ENCODE peak calls at places on chromosomes 2 and 18, in eight cellular contexts. One of them, this sample, is unnamed.

GRCh38 chr2:209610631-209611030 is 161.0 kb upstream of the UNC80 start:
- DNase-seq in adrenal gland: no peak
- DNase-seq in transverse colon: no peak
- DNase-seq in tibial artery: no peak
- DNase-seq in HL-60: no peak
- DNase-seq in fibroblast of lung: no peak
- DNase-seq in right atrium auricular region: no peak
- DNase-seq in lower lobe of right lung: no peak
- DNase-seq in this sample: no peak

GRCh38 chr2:26727641-26728561 is 35.4 kb downstream of the KCNK3 start:
- DNase-seq in adrenal gland: no peak
- DNase-seq in lower lobe of right lung: no peak
- DNase-seq in HL-60: no peak
- DNase-seq in transverse colon: no peak
- DNase-seq in fibroblast of lung: no peak
- DNase-seq in right atrium auricular region: no peak
- DNase-seq in tibial artery: no peak
- DNase-seq in this sample: no peak

GRCh38 chr2:20567159-20567925 is 83.6 kb downstream of the HS1BP3 start:
- DNase-seq in transverse colon: no peak
- DNase-seq in lower lobe of right lung: no peak
- DNase-seq in adrenal gland: no peak
- DNase-seq in tibial artery: peak; percentile 56
- DNase-seq in fibroblast of lung: no peak
- DNase-seq in HL-60: no peak
- DNase-seq in right atrium auricular region: no peak
- DNase-seq in this sample: no peak

GRCh38 chr2:132645943-132646804 is 23.8 kb downstream of the LYPD1 start:
- DNase-seq in HL-60: peak; percentile 82
- DNase-seq in transverse colon: no peak
- DNase-seq in adrenal gland: no peak
- DNase-seq in right atrium auricular region: no peak
- DNase-seq in lower lobe of right lung: no peak
- DNase-seq in tibial artery: no peak
- DNase-seq in fibroblast of lung: no peak
- DNase-seq in this sample: no peak

GRCh38 chr2:160932960-160933359 is 227.3 kb upstream of the TANK start:
- DNase-seq in adrenal gland: no peak
- DNase-seq in fibroblast of lung: no peak
- DNase-seq in transverse colon: no peak
- DNase-seq in HL-60: no peak
- DNase-seq in tibial artery: no peak
- DNase-seq in lower lobe of right lung: no peak
- DNase-seq in right atrium auricular region: no peak
- DNase-seq in this sample: no peak

GRCh38 chr2:29033172-29033571 is 41.2 kb downstream of the PCARE start:
- DNase-seq in transverse colon: no peak
- DNase-seq in adrenal gland: no peak
- DNase-seq in lower lobe of right lung: no peak
- DNase-seq in HL-60: no peak
- DNase-seq in tibial artery: no peak
- DNase-seq in fibroblast of lung: peak; percentile 75
- DNase-seq in right atrium auricular region: no peak
- DNase-seq in this sample: no peak

GRCh38 chr18:35713545-35713944 is 132.0 kb downstream of the GALNT1 start:
- DNase-seq in lower lobe of right lung: no peak
- DNase-seq in transverse colon: no peak
- DNase-seq in right atrium auricular region: no peak
- DNase-seq in fibroblast of lung: peak; percentile 79
- DNase-seq in tibial artery: no peak
- DNase-seq in HL-60: no peak
- DNase-seq in adrenal gland: no peak
- DNase-seq in this sample: no peak

GRCh38 chr18:51051105-51051712 is 21.2 kb downstream of the SMAD4 start:
- DNase-seq in lower lobe of right lung: no peak
- DNase-seq in HL-60: peak; percentile 52
- DNase-seq in right atrium auricular region: no peak
- DNase-seq in fibroblast of lung: peak; percentile 41
- DNase-seq in transverse colon: no peak
- DNase-seq in adrenal gland: no peak
- DNase-seq in tibial artery: no peak
- DNase-seq in this sample: no peak

GRCh38 chr2:229701716-229702115 is 12.6 kb downstream of the DNER start:
- DNase-seq in fibroblast of lung: no peak
- DNase-seq in adrenal gland: peak; percentile 61
- DNase-seq in lower lobe of right lung: no peak
- DNase-seq in transverse colon: no peak
- DNase-seq in HL-60: no peak
- DNase-seq in right atrium auricular region: no peak
- DNase-seq in tibial artery: no peak
- DNase-seq in this sample: no peak

GRCh38 chr2:176139621-176140020 is 10.1 kb downstream of the HOXD8 start:
- DNase-seq in transverse colon: no peak
- DNase-seq in adrenal gland: no peak
- DNase-seq in tibial artery: no peak
- DNase-seq in right atrium auricular region: no peak
- DNase-seq in fibroblast of lung: no peak
- DNase-seq in HL-60: no peak
- DNase-seq in lower lobe of right lung: no peak
- DNase-seq in this sample: no peak

GRCh38 chr2:191189112-191189635 is 38.4 kb upstream of the STAT4 start:
- DNase-seq in transverse colon: no peak
- DNase-seq in right atrium auricular region: no peak
- DNase-seq in lower lobe of right lung: no peak
- DNase-seq in fibroblast of lung: no peak
- DNase-seq in HL-60: no peak
- DNase-seq in adrenal gland: no peak
- DNase-seq in tibial artery: no peak
- DNase-seq in this sample: no peak

GRCh38 chr2:212797484-212798205 is 259.0 kb upstream of the ERBB4 start:
- DNase-seq in right atrium auricular region: no peak
- DNase-seq in transverse colon: no peak
- DNase-seq in fibroblast of lung: peak; percentile 64
- DNase-seq in adrenal gland: no peak
- DNase-seq in lower lobe of right lung: no peak
- DNase-seq in HL-60: no peak
- DNase-seq in tibial artery: no peak
- DNase-seq in this sample: no peak

GRCh38 chr2:38778686-38779082 is 674 bp downstream of the GEMIN6 start:
- DNase-seq in HL-60: no peak
- DNase-seq in tibial artery: no peak
- DNase-seq in transverse colon: no peak
- DNase-seq in lower lobe of right lung: no peak
- DNase-seq in adrenal gland: no peak
- DNase-seq in fibroblast of lung: no peak
- DNase-seq in right atrium auricular region: no peak
- DNase-seq in this sample: no peak

GRCh38 chr2:158967731-158968395 is 577 bp upstream of the TANC1 start:
- DNase-seq in fibroblast of lung: peak; percentile 69
- DNase-seq in transverse colon: peak; percentile 52
- DNase-seq in adrenal gland: peak; percentile 55
- DNase-seq in lower lobe of right lung: no peak
- DNase-seq in right atrium auricular region: no peak
- DNase-seq in HL-60: no peak
- DNase-seq in tibial artery: peak; percentile 75
- DNase-seq in this sample: peak; percentile 83

GRCh38 chr2:221444106-221444505 is 128.0 kb downstream of the EPHA4 start:
- DNase-seq in fibroblast of lung: peak; percentile 92
- DNase-seq in transverse colon: peak; percentile 17
- DNase-seq in right atrium auricular region: no peak
- DNase-seq in HL-60: no peak
- DNase-seq in tibial artery: no peak
- DNase-seq in lower lobe of right lung: no peak
- DNase-seq in adrenal gland: peak; percentile 29
- DNase-seq in this sample: no peak

GRCh38 chr2:160952462-160952861 is 207.8 kb upstream of the TANK start:
- DNase-seq in HL-60: no peak
- DNase-seq in transverse colon: peak; percentile 20
- DNase-seq in lower lobe of right lung: peak; percentile 45
- DNase-seq in fibroblast of lung: peak; percentile 79
- DNase-seq in right atrium auricular region: no peak
- DNase-seq in adrenal gland: peak; percentile 84
- DNase-seq in tibial artery: peak; percentile 66
- DNase-seq in this sample: no peak

GRCh38 chr2:170377469-170378207 is 199.7 kb downstream of the MYO3B start:
- DNase-seq in lower lobe of right lung: no peak
- DNase-seq in fibroblast of lung: no peak
- DNase-seq in HL-60: no peak
- DNase-seq in transverse colon: peak; percentile 10
- DNase-seq in tibial artery: no peak
- DNase-seq in right atrium auricular region: no peak
- DNase-seq in adrenal gland: no peak
- DNase-seq in this sample: no peak

DNA sequence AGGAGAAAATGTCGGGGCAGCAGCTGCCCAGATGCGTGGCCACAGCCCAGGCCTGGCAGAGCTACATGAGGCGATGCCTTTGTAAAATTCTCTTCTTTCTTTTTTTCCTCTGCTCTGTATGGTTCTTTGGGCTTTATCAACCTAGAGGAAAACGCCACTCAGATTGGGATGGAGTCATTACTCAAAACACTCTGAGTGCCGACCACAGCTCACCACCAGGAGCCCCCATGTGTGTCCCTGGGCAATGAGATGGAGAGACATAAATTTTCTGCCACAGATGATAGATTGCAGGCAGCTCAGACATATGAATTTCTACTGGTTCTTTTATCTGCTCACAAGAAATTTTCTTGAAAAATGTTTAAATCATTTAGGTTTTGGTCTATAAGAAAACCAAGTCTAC is 56.0 kb downstream of the PARD6G start:
- DNase-seq in HL-60: no peak
- DNase-seq in adrenal gland: no peak
- DNase-seq in transverse colon: no peak
- DNase-seq in tibial artery: no peak
- DNase-seq in right atrium auricular region: no peak
- DNase-seq in fibroblast of lung: no peak
- DNase-seq in lower lobe of right lung: no peak
- DNase-seq in this sample: no peak
- H3K27ac ChIP-seq in HL-60: no peak overlapping the region
- H3K27ac ChIP-seq in adrenal gland: no peak overlapping the region
- H3K27ac ChIP-seq in transverse colon: no peak overlapping the region
- H3K27ac ChIP-seq in tibial artery: no peak overlapping the region
- H3K27ac ChIP-seq in right atrium auricular region: no peak overlapping the region
- H3K27ac ChIP-seq in fibroblast of lung: no peak overlapping the region
- H3K27ac ChIP-seq in lower lobe of right lung: no peak overlapping the region
- H3K27ac ChIP-seq in this sample: no peak overlapping the region

DNA sequence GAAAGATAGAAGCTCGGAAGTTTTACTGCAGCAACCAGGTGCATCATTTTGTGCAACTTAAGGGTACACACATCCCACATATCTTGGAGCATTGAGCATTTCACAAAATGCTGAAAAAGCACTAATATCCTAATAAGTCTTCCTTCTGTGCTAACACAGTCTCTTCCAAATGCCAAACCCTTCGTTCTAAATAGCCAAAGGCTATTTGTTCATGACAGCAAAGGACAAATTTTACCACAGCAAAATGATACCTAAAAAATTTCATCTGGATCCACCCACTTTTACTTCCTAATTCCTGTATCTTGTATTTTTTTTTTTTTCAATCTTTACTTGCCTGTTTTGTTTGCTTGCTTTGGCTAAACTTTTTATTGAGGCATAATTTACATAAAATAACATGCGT is 435.0 kb downstream of the RND3 start:
- DNase-seq in lower lobe of right lung: no peak
- DNase-seq in right atrium auricular region: no peak
- DNase-seq in adrenal gland: no peak
- DNase-seq in fibroblast of lung: no peak
- DNase-seq in HL-60: no peak
- DNase-seq in tibial artery: no peak
- DNase-seq in transverse colon: no peak
- DNase-seq in this sample: no peak
- TF ChIP-seq CTCF in lower lobe of right lung: no peak
- TF ChIP-seq CTCF in right atrium auricular region: no peak
- TF ChIP-seq CTCF in adrenal gland: no peak
- TF ChIP-seq CTCF in fibroblast of lung: no peak
- TF ChIP-seq CTCF in HL-60: no peak
- TF ChIP-seq CTCF in tibial artery: no peak
- TF ChIP-seq CTCF in transverse colon: no peak
- TF ChIP-seq CTCF in this sample: no peak

GRCh38 chr2:75406138-75406537 is 154.6 kb downstream of the EVA1A start:
- DNase-seq in right atrium auricular region: no peak
- DNase-seq in transverse colon: no peak
- DNase-seq in HL-60: no peak
- DNase-seq in fibroblast of lung: no peak
- DNase-seq in lower lobe of right lung: no peak
- DNase-seq in adrenal gland: no peak
- DNase-seq in tibial artery: no peak
- DNase-seq in this sample: no peak

GRCh38 chr2:75407038-75407530 is 153.7 kb downstream of the EVA1A start:
- DNase-seq in transverse colon: no peak
- DNase-seq in tibial artery: no peak
- DNase-seq in right atrium auricular region: no peak
- DNase-seq in fibroblast of lung: no peak
- DNase-seq in HL-60: no peak
- DNase-seq in lower lobe of right lung: no peak
- DNase-seq in adrenal gland: no peak
- DNase-seq in this sample: no peak

GRCh38 chr2:75410702-75411101 is 150.0 kb downstream of the EVA1A start:
- DNase-seq in lower lobe of right lung: no peak
- DNase-seq in tibial artery: no peak
- DNase-seq in HL-60: no peak
- DNase-seq in adrenal gland: no peak
- DNase-seq in fibroblast of lung: no peak
- DNase-seq in transverse colon: no peak
- DNase-seq in right atrium auricular region: no peak
- DNase-seq in this sample: no peak

GRCh38 chr2:75403991-75404428 is 156.7 kb downstream of the EVA1A start:
- DNase-seq in right atrium auricular region: no peak
- DNase-seq in lower lobe of right lung: no peak
- DNase-seq in HL-60: peak; percentile 17
- DNase-seq in tibial artery: no peak
- DNase-seq in transverse colon: no peak
- DNase-seq in fibroblast of lung: peak; percentile 41
- DNase-seq in adrenal gland: no peak
- DNase-seq in this sample: no peak

DNA sequence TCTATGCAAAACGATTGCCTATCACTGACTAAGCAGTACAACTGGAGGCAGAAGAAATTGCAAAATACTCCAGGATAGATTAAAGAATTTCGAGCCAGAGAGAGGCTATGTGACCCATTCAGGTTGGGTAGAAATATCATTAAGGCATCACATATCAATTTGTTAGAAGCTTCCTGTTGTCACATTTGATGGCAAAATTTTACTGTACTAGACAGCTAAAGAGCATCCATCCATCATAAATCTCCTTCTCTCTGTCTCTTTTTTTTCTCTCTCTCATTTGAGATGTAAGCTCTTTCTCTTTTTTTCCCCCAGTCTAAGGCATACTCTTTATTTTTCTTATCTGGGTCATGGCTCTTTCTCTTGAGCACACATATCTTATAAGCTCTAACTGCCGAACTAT is 155.7 kb downstream of the EVA1A start:
- DNase-seq in transverse colon: no peak
- DNase-seq in tibial artery: no peak
- DNase-seq in right atrium auricular region: no peak
- DNase-seq in adrenal gland: no peak
- DNase-seq in HL-60: no peak
- DNase-seq in fibroblast of lung: no peak
- DNase-seq in lower lobe of right lung: no peak
- DNase-seq in this sample: no peak
- H3K4me3 ChIP-seq in transverse colon: no peak overlapping the region
- H3K4me3 ChIP-seq in tibial artery: no peak overlapping the region
- H3K4me3 ChIP-seq in right atrium auricular region: no peak overlapping the region
- H3K4me3 ChIP-seq in adrenal gland: no peak overlapping the region
- H3K4me3 ChIP-seq in HL-60: no peak overlapping the region
- H3K4me3 ChIP-seq in fibroblast of lung: no peak overlapping the region
- H3K4me3 ChIP-seq in lower lobe of right lung: no peak overlapping the region
- H3K4me3 ChIP-seq in this sample: no peak overlapping the region

GRCh38 chr2:100214265-100214961 is 72.0 kb upstream of the AFF3 start:
- DNase-seq in right atrium auricular region: no peak
- DNase-seq in lower lobe of right lung: no peak
- DNase-seq in adrenal gland: no peak
- DNase-seq in transverse colon: peak; percentile 24
- DNase-seq in tibial artery: peak; percentile 89
- DNase-seq in fibroblast of lung: no peak
- DNase-seq in HL-60: peak; percentile 63
- DNase-seq in this sample: no peak
- H3K27ac ChIP-seq in right atrium auricular region: peak overlapping the region; percentile 87
- H3K27ac ChIP-seq in lower lobe of right lung: no peak overlapping the region
- H3K27ac ChIP-seq in adrenal gland: no peak overlapping the region
- H3K27ac ChIP-seq in transverse colon: peak overlapping the region; percentile 74
- H3K27ac ChIP-seq in tibial artery: peak overlapping the region; percentile 74
- H3K27ac ChIP-seq in fibroblast of lung: no peak overlapping the region
- H3K27ac ChIP-seq in HL-60: no peak overlapping the region
- H3K27ac ChIP-seq in this sample: peak overlapping the region; percentile 21